ENCODE peak calls at places on chromosomes 7 and 10, in seven cellular contexts. One of them, this sample, is unnamed.

GRCh38 chr10:123772645-123773508 is 106.7 kb downstream of the GPR26 start:
- DNase-seq in CD8-positive, alpha-beta memory T cell: no peak
- DNase-seq in skeletal muscle cell: no peak
- DNase-seq in SK-N-SH: no peak
- DNase-seq in left ventricle myocardium inferior: no peak
- DNase-seq in lower lobe of right lung: no peak
- DNase-seq in OCI-LY7: no peak
- DNase-seq in this sample: no peak

GRCh38 chr10:61992059-61992460 is 90.6 kb downstream of the ARID5B start:
- DNase-seq in CD8-positive, alpha-beta memory T cell: no peak
- DNase-seq in skeletal muscle cell: no peak
- DNase-seq in SK-N-SH: no peak
- DNase-seq in left ventricle myocardium inferior: no peak
- DNase-seq in lower lobe of right lung: no peak
- DNase-seq in OCI-LY7: no peak
- DNase-seq in this sample: no peak

GRCh38 chr10:132351611-132352010 is 19.6 kb downstream of the LRRC27 start:
- DNase-seq in CD8-positive, alpha-beta memory T cell: no peak
- DNase-seq in skeletal muscle cell: no peak
- DNase-seq in SK-N-SH: no peak
- DNase-seq in left ventricle myocardium inferior: no peak
- DNase-seq in lower lobe of right lung: no peak
- DNase-seq in OCI-LY7: peak
- DNase-seq in this sample: no peak

GRCh38 chr10:53222806-53223205 is 450.2 kb upstream of the MBL2 start:
- DNase-seq in CD8-positive, alpha-beta memory T cell: no peak
- DNase-seq in skeletal muscle cell: no peak
- DNase-seq in SK-N-SH: no peak
- DNase-seq in left ventricle myocardium inferior: no peak
- DNase-seq in lower lobe of right lung: no peak
- DNase-seq in OCI-LY7: no peak
- DNase-seq in this sample: no peak

GRCh38 chr10:13397052-13397451 is 49.0 kb upstream of the SEPHS1 start:
- DNase-seq in CD8-positive, alpha-beta memory T cell: no peak
- DNase-seq in skeletal muscle cell: no peak
- DNase-seq in SK-N-SH: no peak
- DNase-seq in left ventricle myocardium inferior: no peak
- DNase-seq in lower lobe of right lung: no peak
- DNase-seq in OCI-LY7: no peak
- DNase-seq in this sample: no peak

GRCh38 chr10:53690556-53691240 is 918.1 kb upstream of the MBL2 start:
- DNase-seq in CD8-positive, alpha-beta memory T cell: no peak
- DNase-seq in skeletal muscle cell: no peak
- DNase-seq in SK-N-SH: peak
- DNase-seq in left ventricle myocardium inferior: no peak
- DNase-seq in lower lobe of right lung: no peak
- DNase-seq in OCI-LY7: no peak
- DNase-seq in this sample: no peak

GRCh38 chr7:132138817-132139216 is 437.5 kb downstream of the PLXNA4 start:
- DNase-seq in CD8-positive, alpha-beta memory T cell: no peak
- DNase-seq in skeletal muscle cell: no peak
- DNase-seq in SK-N-SH: no peak
- DNase-seq in left ventricle myocardium inferior: no peak
- DNase-seq in lower lobe of right lung: no peak
- DNase-seq in OCI-LY7: no peak
- DNase-seq in this sample: no peak

GRCh38 chr10:29370612-29371092 is 81.8 kb downstream of the LYZL1 start:
- DNase-seq in CD8-positive, alpha-beta memory T cell: no peak
- DNase-seq in skeletal muscle cell: peak
- DNase-seq in SK-N-SH: peak
- DNase-seq in left ventricle myocardium inferior: no peak
- DNase-seq in lower lobe of right lung: no peak
- DNase-seq in OCI-LY7: no peak
- DNase-seq in this sample: no peak

GRCh38 chr7:158731761-158732160 is 27.2 kb upstream of the NCAPG2 start:
- DNase-seq in CD8-positive, alpha-beta memory T cell: no peak
- DNase-seq in skeletal muscle cell: no peak
- DNase-seq in SK-N-SH: no peak
- DNase-seq in left ventricle myocardium inferior: no peak
- DNase-seq in lower lobe of right lung: no peak
- DNase-seq in OCI-LY7: no peak
- DNase-seq in this sample: no peak

GRCh38 chr10:124125305-124126116 is 32.1 kb upstream of the CHST15 start:
- DNase-seq in CD8-positive, alpha-beta memory T cell: no peak
- DNase-seq in skeletal muscle cell: no peak
- DNase-seq in SK-N-SH: no peak
- DNase-seq in left ventricle myocardium inferior: no peak
- DNase-seq in lower lobe of right lung: no peak
- DNase-seq in OCI-LY7: peak
- DNase-seq in this sample: peak

GRCh38 chr7:149854611-149855367 is 16.6 kb downstream of the ZNF862 start:
- DNase-seq in CD8-positive, alpha-beta memory T cell: no peak
- DNase-seq in skeletal muscle cell: no peak
- DNase-seq in SK-N-SH: peak
- DNase-seq in left ventricle myocardium inferior: peak
- DNase-seq in lower lobe of right lung: peak
- DNase-seq in OCI-LY7: peak
- DNase-seq in this sample: peak
- H3K4me3 ChIP-seq in CD8-positive, alpha-beta memory T cell: no peak
- H3K4me3 ChIP-seq in skeletal muscle cell: no peak
- H3K4me3 ChIP-seq in SK-N-SH: no peak
- H3K4me3 ChIP-seq in left ventricle myocardium inferior: no peak
- H3K4me3 ChIP-seq in lower lobe of right lung: no peak
- H3K4me3 ChIP-seq in OCI-LY7: no peak
- H3K4me3 ChIP-seq in this sample: no peak

DNA sequence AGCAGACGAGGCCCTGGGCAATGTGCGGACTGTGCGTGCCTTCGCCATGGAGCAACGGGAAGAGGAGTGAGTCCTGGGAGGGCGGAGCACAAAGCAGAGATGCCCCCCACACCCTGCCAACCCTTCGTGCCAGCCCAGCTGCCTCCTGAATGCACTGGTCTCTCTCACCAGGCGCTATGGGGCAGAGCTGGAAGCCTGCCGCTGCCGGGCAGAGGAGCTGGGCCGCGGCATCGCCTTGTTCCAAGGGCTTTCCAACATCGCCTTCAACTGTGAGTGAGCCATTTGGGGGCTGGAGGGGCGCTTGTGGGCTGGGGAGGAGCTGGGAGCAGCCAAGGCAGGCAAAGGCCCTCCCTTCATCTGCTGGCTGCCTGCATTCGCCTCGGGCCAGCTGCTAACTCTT is 7.7 kb downstream of the ABCB8 start:
- DNase-seq in CD8-positive, alpha-beta memory T cell: no peak
- DNase-seq in skeletal muscle cell: no peak
- DNase-seq in SK-N-SH: no peak
- DNase-seq in left ventricle myocardium inferior: no peak
- DNase-seq in lower lobe of right lung: no peak
- DNase-seq in OCI-LY7: no peak
- DNase-seq in this sample: no peak
- H3K4me3 ChIP-seq in CD8-positive, alpha-beta memory T cell: no peak
- H3K4me3 ChIP-seq in skeletal muscle cell: no peak
- H3K4me3 ChIP-seq in SK-N-SH: no peak
- H3K4me3 ChIP-seq in left ventricle myocardium inferior: peak
- H3K4me3 ChIP-seq in lower lobe of right lung: no peak
- H3K4me3 ChIP-seq in OCI-LY7: no peak
- H3K4me3 ChIP-seq in this sample: no peak

GRCh38 chr7:27607210-27607606 is 55.5 kb downstream of the HIBADH start:
- DNase-seq in CD8-positive, alpha-beta memory T cell: no peak
- DNase-seq in skeletal muscle cell: no peak
- DNase-seq in SK-N-SH: no peak
- DNase-seq in left ventricle myocardium inferior: no peak
- DNase-seq in lower lobe of right lung: no peak
- DNase-seq in OCI-LY7: no peak
- DNase-seq in this sample: peak

GRCh38 chr7:27606270-27607209 is 56.1 kb downstream of the HIBADH start:
- DNase-seq in CD8-positive, alpha-beta memory T cell: no peak
- DNase-seq in skeletal muscle cell: peak
- DNase-seq in SK-N-SH: no peak
- DNase-seq in left ventricle myocardium inferior: no peak
- DNase-seq in lower lobe of right lung: no peak
- DNase-seq in OCI-LY7: no peak
- DNase-seq in this sample: peak

GRCh38 chr7:27605689-27606269 is 56.9 kb downstream of the HIBADH start:
- DNase-seq in CD8-positive, alpha-beta memory T cell: no peak
- DNase-seq in skeletal muscle cell: no peak
- DNase-seq in SK-N-SH: no peak
- DNase-seq in left ventricle myocardium inferior: no peak
- DNase-seq in lower lobe of right lung: no peak
- DNase-seq in OCI-LY7: peak
- DNase-seq in this sample: peak

GRCh38 chr7:27603813-27604212 is 58.9 kb downstream of the HIBADH start:
- DNase-seq in CD8-positive, alpha-beta memory T cell: no peak
- DNase-seq in skeletal muscle cell: no peak
- DNase-seq in SK-N-SH: no peak
- DNase-seq in left ventricle myocardium inferior: no peak
- DNase-seq in lower lobe of right lung: no peak
- DNase-seq in OCI-LY7: no peak
- DNase-seq in this sample: peak

GRCh38 chr7:27605283-27605682 is 57.4 kb downstream of the HIBADH start:
- DNase-seq in CD8-positive, alpha-beta memory T cell: no peak
- DNase-seq in skeletal muscle cell: no peak
- DNase-seq in SK-N-SH: no peak
- DNase-seq in left ventricle myocardium inferior: no peak
- DNase-seq in lower lobe of right lung: no peak
- DNase-seq in OCI-LY7: no peak
- DNase-seq in this sample: no peak
- H3K4me3 ChIP-seq in CD8-positive, alpha-beta memory T cell: no peak
- H3K4me3 ChIP-seq in skeletal muscle cell: no peak
- H3K4me3 ChIP-seq in SK-N-SH: no peak
- H3K4me3 ChIP-seq in left ventricle myocardium inferior: no peak
- H3K4me3 ChIP-seq in lower lobe of right lung: no peak
- H3K4me3 ChIP-seq in OCI-LY7: peak
- H3K4me3 ChIP-seq in this sample: no peak

DNA sequence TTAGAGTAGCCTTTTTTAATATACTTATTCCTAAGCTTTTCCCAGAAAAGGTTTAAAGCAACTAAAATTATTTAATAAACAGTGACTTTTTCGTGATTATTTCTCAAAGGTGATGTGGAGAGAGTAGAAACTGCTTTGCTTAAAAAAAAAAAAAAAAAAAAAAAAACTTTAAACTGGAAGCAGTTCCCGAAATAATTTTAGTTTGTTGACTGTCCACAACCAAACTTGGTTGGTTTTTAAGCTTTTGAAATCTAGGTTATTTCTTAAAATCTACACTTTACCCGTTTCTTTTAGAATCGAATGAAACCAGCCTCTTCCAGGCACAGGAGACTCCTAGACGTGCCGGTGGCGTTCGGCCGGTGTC is 7.2 kb downstream of the SKAP2 start:
- DNase-seq in CD8-positive, alpha-beta memory T cell: no peak
- DNase-seq in skeletal muscle cell: no peak
- DNase-seq in SK-N-SH: no peak
- DNase-seq in left ventricle myocardium inferior: no peak
- DNase-seq in lower lobe of right lung: no peak
- DNase-seq in OCI-LY7: no peak
- DNase-seq in this sample: no peak
- H3K4me3 ChIP-seq in CD8-positive, alpha-beta memory T cell: no peak
- H3K4me3 ChIP-seq in skeletal muscle cell: peak
- H3K4me3 ChIP-seq in SK-N-SH: no peak
- H3K4me3 ChIP-seq in left ventricle myocardium inferior: peak
- H3K4me3 ChIP-seq in lower lobe of right lung: peak
- H3K4me3 ChIP-seq in OCI-LY7: no peak
- H3K4me3 ChIP-seq in this sample: no peak

GRCh38 chr10:43688348-43688892 is 39.7 kb upstream of the ZNF32 start:
- DNase-seq in CD8-positive, alpha-beta memory T cell: no peak
- DNase-seq in skeletal muscle cell: no peak
- DNase-seq in SK-N-SH: no peak
- DNase-seq in left ventricle myocardium inferior: no peak
- DNase-seq in lower lobe of right lung: no peak
- DNase-seq in OCI-LY7: no peak
- DNase-seq in this sample: no peak

GRCh38 chr10:43689955-43690771 is 41.5 kb upstream of the ZNF32 start:
- DNase-seq in CD8-positive, alpha-beta memory T cell: peak
- DNase-seq in skeletal muscle cell: peak
- DNase-seq in SK-N-SH: peak
- DNase-seq in left ventricle myocardium inferior: peak
- DNase-seq in lower lobe of right lung: peak
- DNase-seq in OCI-LY7: peak
- DNase-seq in this sample: peak

GRCh38 chr10:43687373-43687772 is 38.7 kb upstream of the ZNF32 start:
- DNase-seq in CD8-positive, alpha-beta memory T cell: no peak
- DNase-seq in skeletal muscle cell: no peak
- DNase-seq in SK-N-SH: no peak
- DNase-seq in left ventricle myocardium inferior: no peak
- DNase-seq in lower lobe of right lung: no peak
- DNase-seq in OCI-LY7: no peak
- DNase-seq in this sample: no peak

GRCh38 chr10:43689618-43689954 is 40.9 kb upstream of the ZNF32 start:
- DNase-seq in CD8-positive, alpha-beta memory T cell: no peak
- DNase-seq in skeletal muscle cell: no peak
- DNase-seq in SK-N-SH: peak
- DNase-seq in left ventricle myocardium inferior: peak
- DNase-seq in lower lobe of right lung: peak
- DNase-seq in OCI-LY7: no peak
- DNase-seq in this sample: peak

DNA sequence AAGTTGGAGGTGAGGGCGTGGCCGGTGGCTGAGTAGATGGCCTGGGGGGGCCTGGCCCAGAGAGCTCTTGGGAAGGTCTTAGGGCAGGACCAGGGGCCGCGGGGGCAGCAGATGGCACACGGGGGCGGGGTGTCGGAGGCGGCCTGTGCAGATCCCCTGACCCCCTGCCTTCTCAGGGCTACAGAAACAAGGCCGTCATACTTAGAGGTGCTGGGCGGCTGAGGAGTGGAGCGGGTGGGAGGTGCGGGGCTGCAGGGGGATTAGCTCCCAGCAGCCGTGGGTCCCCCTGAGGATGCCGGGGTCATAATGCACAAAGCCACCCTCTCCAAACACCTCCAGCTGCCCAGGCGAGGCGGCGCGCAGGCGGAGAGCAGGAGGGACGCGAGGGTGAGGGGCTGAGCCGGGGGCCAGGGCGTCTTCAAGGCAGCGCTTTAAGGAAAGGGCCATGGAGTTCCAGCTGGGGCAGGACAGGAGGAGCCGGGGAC is 40.4 kb upstream of the ZNF32 start:
- DNase-seq in CD8-positive, alpha-beta memory T cell: no peak
- DNase-seq in skeletal muscle cell: no peak
- DNase-seq in SK-N-SH: no peak
- DNase-seq in left ventricle myocardium inferior: no peak
- DNase-seq in lower lobe of right lung: no peak
- DNase-seq in OCI-LY7: no peak
- DNase-seq in this sample: no peak
- H3K4me3 ChIP-seq in CD8-positive, alpha-beta memory T cell: peak
- H3K4me3 ChIP-seq in skeletal muscle cell: peak
- H3K4me3 ChIP-seq in SK-N-SH: no peak
- H3K4me3 ChIP-seq in left ventricle myocardium inferior: peak
- H3K4me3 ChIP-seq in lower lobe of right lung: peak
- H3K4me3 ChIP-seq in OCI-LY7: no peak
- H3K4me3 ChIP-seq in this sample: no peak

DNA sequence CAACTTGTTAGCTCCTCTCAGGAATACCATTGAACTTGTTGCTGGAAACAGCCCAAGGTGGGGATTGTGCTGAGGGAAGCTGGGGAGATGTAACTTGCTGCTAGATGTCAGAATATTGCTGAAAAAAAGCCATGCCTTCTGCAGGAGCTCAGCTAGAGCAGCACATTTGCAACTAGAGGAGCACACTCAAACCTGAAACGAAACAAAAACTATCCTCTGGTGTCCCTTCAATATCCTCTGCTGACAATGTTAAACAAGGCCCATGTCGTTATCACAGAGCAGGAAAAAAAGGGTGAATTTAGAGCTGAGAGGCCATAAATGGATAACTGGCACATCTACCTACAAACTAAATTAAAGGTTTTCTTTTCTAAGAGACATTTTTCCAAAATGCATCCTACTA is 53.7 kb upstream of the MACC1 start:
- DNase-seq in CD8-positive, alpha-beta memory T cell: no peak
- DNase-seq in skeletal muscle cell: no peak
- DNase-seq in SK-N-SH: no peak
- DNase-seq in left ventricle myocardium inferior: no peak
- DNase-seq in lower lobe of right lung: no peak
- DNase-seq in OCI-LY7: no peak
- DNase-seq in this sample: no peak
- H3K4me3 ChIP-seq in CD8-positive, alpha-beta memory T cell: no peak
- H3K4me3 ChIP-seq in skeletal muscle cell: no peak
- H3K4me3 ChIP-seq in SK-N-SH: no peak
- H3K4me3 ChIP-seq in left ventricle myocardium inferior: no peak
- H3K4me3 ChIP-seq in lower lobe of right lung: no peak
- H3K4me3 ChIP-seq in OCI-LY7: no peak
- H3K4me3 ChIP-seq in this sample: no peak

This sample was measured in cardiac muscle cell.